ENCODE peak calls at places on chromosomes 2 and 18, in five cellular contexts. One of them, this sample, is unnamed.

GRCh38 chr2:61538920-61539559 is 884 bp upstream of the XPO1 start:
- DNase-seq in SJSA1: no peak
- DNase-seq in HFFc6: no peak
- DNase-seq in heart right ventricle: peak
- DNase-seq in stomach: no peak
- DNase-seq in this sample: no peak

GRCh38 chr2:146481629-146482028 is 1363.2 kb upstream of the ACVR2A start:
- DNase-seq in SJSA1: no peak
- DNase-seq in HFFc6: no peak
- DNase-seq in heart right ventricle: no peak
- DNase-seq in stomach: no peak
- DNase-seq in this sample: peak

GRCh38 chr2:104562537-104562936 is 291.4 kb upstream of the POU3F3 start:
- DNase-seq in SJSA1: no peak
- DNase-seq in HFFc6: no peak
- DNase-seq in heart right ventricle: no peak
- DNase-seq in stomach: no peak
- DNase-seq in this sample: no peak

GRCh38 chr18:62881509-62882016 is 166.2 kb downstream of the PHLPP1 start:
- DNase-seq in SJSA1: peak
- DNase-seq in HFFc6: peak
- DNase-seq in heart right ventricle: peak
- DNase-seq in stomach: no peak
- DNase-seq in this sample: peak

GRCh38 chr2:240434728-240435456 is 571 bp upstream of the GPC1 start:
- DNase-seq in SJSA1: peak
- DNase-seq in HFFc6: peak
- DNase-seq in heart right ventricle: peak
- DNase-seq in stomach: peak
- DNase-seq in this sample: peak

GRCh38 chr2:43114210-43114609 is 112.2 kb downstream of the ZFP36L2 start:
- DNase-seq in SJSA1: peak
- DNase-seq in HFFc6: no peak
- DNase-seq in heart right ventricle: no peak
- DNase-seq in stomach: no peak
- DNase-seq in this sample: peak

GRCh38 chr2:696463-696862 is 19.3 kb upstream of the TMEM18 start:
- DNase-seq in SJSA1: no peak
- DNase-seq in HFFc6: no peak
- DNase-seq in heart right ventricle: no peak
- DNase-seq in stomach: no peak
- DNase-seq in this sample: no peak

GRCh38 chr2:238409341-238410200 is 17.2 kb upstream of the ASB1 start:
- DNase-seq in SJSA1: no peak
- DNase-seq in HFFc6: no peak
- DNase-seq in heart right ventricle: no peak
- DNase-seq in stomach: no peak
- DNase-seq in this sample: no peak

GRCh38 chr2:209970271-209970670 is 32.2 kb upstream of the RPE start:
- DNase-seq in SJSA1: no peak
- DNase-seq in HFFc6: no peak
- DNase-seq in heart right ventricle: no peak
- DNase-seq in stomach: no peak
- DNase-seq in this sample: no peak

GRCh38 chr2:232350804-232351685 is 27.5 kb upstream of the ALPP start:
- DNase-seq in SJSA1: no peak
- DNase-seq in HFFc6: no peak
- DNase-seq in heart right ventricle: no peak
- DNase-seq in stomach: no peak
- DNase-seq in this sample: no peak

GRCh38 chr2:11311543-11311942 is 32.9 kb downstream of the ROCK2 start:
- DNase-seq in SJSA1: no peak
- DNase-seq in HFFc6: no peak
- DNase-seq in heart right ventricle: no peak
- DNase-seq in stomach: no peak
- DNase-seq in this sample: no peak